ENCODE peak calls at places on chromosomes 5 and 9, in four cellular contexts. I is fibroblast of lung; U is adrenal gland; G is CD8-positive, alpha-beta memory T cell. Q is an unnamed sample.
A peak's percentile ranks its signal among the peaks of the same experiment; 100 is the strongest.

GRCh38 chr9:85237478-85237877 is 504.3 kb downstream of the AGTPBP1 start:
- DNase-seq in I (no peak), U (no peak), G (no peak), Q (no peak)

GRCh38 chr9:18994263-18994916 is 38.6 kb downstream of the SAXO1 start:
- DNase-seq in I (no peak), U (no peak), G (no peak), Q (no peak)

GRCh38 chr5:150999704-151000452 is 20.5 kb upstream of the GPX3 start:
- DNase-seq in G (no peak), I (peak; percentile 44), U (no peak), Q (no peak)

GRCh38 chr9:37929441-37929895 is 25.5 kb upstream of the SLC25A51 start:
- DNase-seq in G (no peak), I (no peak), U (no peak), Q (no peak)

GRCh38 chr5:168908207-168908606 is 329.0 kb upstream of the PANK3 start:
- DNase-seq in U (no peak), I (no peak), G (no peak), Q (no peak)

GRCh38 chr9:27154923-27155322 is 45.9 kb downstream of the TEK start:
- DNase-seq in G (no peak), I (peak; percentile 86), U (no peak), Q (no peak)

GRCh38 chr5:150801117-150801927 is 22.8 kb downstream of the SMIM3 start:
- DNase-seq in G (no peak), I (peak; percentile 85), U (peak; percentile 25), Q (no peak)

GRCh38 chr5:54909911-54910870 is 75.2 kb downstream of the ESM1 start:
- DNase-seq in I (peak; percentile 70), G (no peak), U (no peak), Q (no peak)

GRCh38 chr9:124849801-124850200 is 3.5 kb upstream of the WDR38 start:
- DNase-seq in I (peak; percentile 79), U (peak; percentile 58), G (no peak), Q (no peak)

GRCh38 chr9:37617837-37618236 is 25.4 kb upstream of the TOMM5 start:
- DNase-seq in I (no peak), G (no peak), U (no peak), Q (no peak)

GRCh38 chr5:153661897-153662296 is 171.4 kb downstream of the GRIA1 start:
- DNase-seq in G (no peak), I (no peak), U (no peak), Q (no peak)

GRCh38 chr5:171453056-171453725 is 33.7 kb downstream of the FGF18 start:
- DNase-seq in U (no peak), G (no peak), I (no peak), Q (no peak)

GRCh38 chr5:32753765-32754164 is 42.6 kb downstream of the NPR3 start:
- DNase-seq in U (no peak), I (peak; percentile 60), G (no peak), Q (no peak)

DNA sequence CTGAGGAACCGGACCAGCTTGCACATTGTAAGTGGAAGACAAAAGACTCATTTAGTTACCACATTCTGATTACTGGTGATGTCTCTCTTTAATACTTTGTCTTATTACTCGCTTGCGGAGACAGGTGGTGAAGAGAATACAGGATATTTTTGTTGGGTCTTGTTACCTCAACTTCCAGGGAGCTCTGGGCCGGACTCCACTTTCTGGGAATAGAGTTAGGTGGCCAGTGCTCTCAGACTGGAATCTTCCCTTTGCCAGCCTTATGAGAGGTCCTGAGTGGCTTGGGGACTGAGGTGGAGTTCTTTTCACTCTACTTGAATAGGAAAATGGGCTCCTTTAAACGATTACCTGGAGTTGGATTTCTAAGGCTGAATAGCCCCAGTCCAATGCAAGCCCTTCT is 33.3 kb upstream of the SPRY4 start:
- DNase-seq in G (no peak), I (no peak), U (no peak), Q (no peak)
- H3K4me3 ChIP-seq in G (peak overlapping the region; percentile 81), I (peak overlapping the region; percentile 68), U (peak overlapping the region; percentile 72), Q (no peak overlapping the region)

GRCh38 chr9:137829260-137829996 is 48.2 kb upstream of the CACNA1B start:
- DNase-seq in I (no peak), U (no peak), G (no peak), Q (no peak)
- H3K36me3 ChIP-seq in I (peaks cover 11% of the 10 kb centered on the region), U (no peaks in the 10 kb centered on the region), G (peaks cover 21% of the 10 kb centered on the region), Q (peaks cover 31% of the 10 kb centered on the region)

GRCh38 chr9:76646249-76646648 is 118.0 kb upstream of the PCA3 start:
- DNase-seq in G (no peak), U (peak; percentile 13), I (no peak), Q (no peak)
- H3K4me3 ChIP-seq in G (no peak overlapping the region), U (no peak overlapping the region), I (no peak overlapping the region), Q (no peak overlapping the region)

GRCh38 chr9:127769101-127769500 is 9.4 kb downstream of the SH2D3C start:
- DNase-seq in G (no peak), U (no peak), I (no peak), Q (no peak)

GRCh38 chr9:127771570-127772189 is 6.8 kb downstream of the SH2D3C start:
- DNase-seq in G (no peak), U (no peak), I (no peak), Q (no peak)

GRCh38 chr9:127770905-127771569 is 7.4 kb downstream of the SH2D3C start:
- DNase-seq in G (peak; percentile 85), U (peak; percentile 100), I (peak; percentile 96), Q (peak; percentile 93)

GRCh38 chr9:127768666-127769065 is 9.8 kb downstream of the SH2D3C start:
- DNase-seq in G (no peak), U (no peak), I (no peak), Q (no peak)

GRCh38 chr9:127769985-127770904 is 8.2 kb downstream of the SH2D3C start:
- DNase-seq in U (no peak), G (no peak), I (no peak), Q (no peak)
- H3K36me3 ChIP-seq in U (no peaks in the 10 kb centered on the region), G (peaks cover 22% of the 10 kb centered on the region), I (no peaks in the 10 kb centered on the region), Q (peaks cover 29% of the 10 kb centered on the region)

GRCh38 chr9:129320575-129321311 is 142.7 kb upstream of the IER5L start:
- DNase-seq in U (peak; percentile 77), I (peak; percentile 87), G (peak; percentile 8), Q (peak; percentile 15)
- H3K4me3 ChIP-seq in U (peak overlapping the region; percentile 46), I (no peak overlapping the region), G (peak overlapping the region; percentile 53), Q (peak overlapping the region; percentile 57)

GRCh38 chr9:129133067-129133466 is 21.9 kb downstream of the PTPA start:
- DNase-seq in G (no peak), U (no peak), I (no peak), Q (no peak)
- H3K36me3 ChIP-seq in G (peaks cover 19% of the 10 kb centered on the region), U (no peaks in the 10 kb centered on the region), I (peaks cover 13% of the 10 kb centered on the region), Q (peaks cover 5% of the 10 kb centered on the region)

GRCh38 chr5:139647406-139648204 is 544 bp upstream of the CXXC5 start:
- DNase-seq in I (no peak), G (no peak), U (peak; percentile 6), Q (no peak)
- H3K4me3 ChIP-seq in I (peak overlapping the region; percentile 24), G (no peak overlapping the region), U (peak overlapping the region; percentile 72), Q (peak overlapping the region; percentile 8)

GRCh38 chr5:143085319-143085917 is 315.2 kb downstream of the ARHGAP26 start:
- DNase-seq in G (no peak), U (no peak), I (peak; percentile 45), Q (no peak)
- H3K36me3 ChIP-seq in G (no peaks in the 10 kb centered on the region), U (no peaks in the 10 kb centered on the region), I (no peaks in the 10 kb centered on the region), Q (no peaks in the 10 kb centered on the region)

DNA sequence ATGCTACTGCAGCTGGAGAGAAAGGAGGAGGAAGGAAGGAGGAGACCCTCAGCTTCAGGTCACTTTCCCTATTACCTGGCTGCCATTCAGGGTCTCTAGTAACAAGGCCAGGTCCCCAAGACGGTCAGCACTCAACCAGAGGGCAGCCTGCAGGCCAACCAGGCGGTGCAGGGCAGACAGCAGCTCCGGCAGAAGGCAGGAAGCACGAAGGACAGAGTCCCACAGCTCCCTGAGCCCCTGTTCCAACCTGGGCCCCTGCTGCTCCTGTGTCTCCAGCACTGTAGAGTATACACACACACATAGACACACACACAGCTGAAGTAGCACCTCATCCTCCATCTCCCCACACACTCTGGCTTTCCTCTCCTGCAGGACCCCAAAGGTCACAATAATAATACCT is 1.7 kb downstream of the FANCG start:
- DNase-seq in G (no peak), U (no peak), I (no peak), Q (no peak)
- H3K4me3 ChIP-seq in G (no peak overlapping the region), U (no peak overlapping the region), I (peak overlapping the region; percentile 68), Q (no peak overlapping the region)

GRCh38 chr5:157808043-157808442 is 50.9 kb downstream of the CLINT1 start:
- DNase-seq in U (no peak), G (no peak), I (no peak), Q (no peak)
- H3K36me3 ChIP-seq in U (no peaks in the 10 kb centered on the region), G (peaks cover 19% of the 10 kb centered on the region), I (peaks cover 4% of the 10 kb centered on the region), Q (peaks cover 29% of the 10 kb centered on the region)